ENCODE peak calls at places on chromosome 12, in nine cellular contexts. D, L, X, O, P, R, V, M and S are unnamed samples.

GRCh38 chr12:91139981-91140659 is 28.8 kb upstream of the LUM start:
- DNase-seq in X (no peak), M (no peak), L (peak; percentile 91), R (no peak), D (no peak), O (no peak), V (no peak), P (no peak), S (no peak)

GRCh38 chr12:70553391-70553859 is 83.8 kb downstream of the PTPRB start:
- DNase-seq in D (no peak), R (no peak), O (no peak), L (peak; percentile 74), P (no peak), M (no peak), V (peak; percentile 43), X (no peak), S (no peak)

GRCh38 chr12:13940466-13940865 is 40.9 kb downstream of the GRIN2B start:
- DNase-seq in M (no peak), L (no peak), R (no peak), X (no peak), P (no peak), D (no peak), O (no peak), V (no peak), S (no peak)

GRCh38 chr12:95168746-95169145 is 48.5 kb downstream of the FGD6 start:
- DNase-seq in D (no peak), O (no peak), P (no peak), R (no peak), X (no peak), V (no peak), M (no peak), L (no peak), S (no peak)

GRCh38 chr12:89347325-89347829 is 4.9 kb downstream of the DUSP6 start:
- DNase-seq in R (no peak), M (no peak), V (no peak), D (no peak), L (peak; percentile 22), O (no peak), X (no peak), P (no peak), S (no peak)

GRCh38 chr12:49201595-49202295 is 12.9 kb upstream of the TUBA1A start:
- DNase-seq in R (no peak), P (no peak), D (no peak), M (no peak), L (peak; percentile 90), V (peak; percentile 31), O (no peak), X (peak; percentile 67), S (no peak)

GRCh38 chr12:89448951-89449371 is 75.6 kb downstream of the GALNT4 start:
- DNase-seq in L (no peak), M (no peak), V (no peak), R (no peak), O (no peak), X (no peak), D (no peak), P (no peak), S (no peak)

GRCh38 chr12:124980098-124980892 is 8.6 kb downstream of the DHX37 start:
- DNase-seq in R (no peak), V (no peak), O (no peak), X (no peak), D (no peak), L (no peak), P (no peak), M (no peak), S (no peak)

GRCh38 chr12:124551268-124552144 is 15.9 kb downstream of the NCOR2 start:
- DNase-seq in X (no peak), O (no peak), M (no peak), P (peak; percentile 93), L (no peak), V (peak; percentile 62), R (peak; percentile 37), D (no peak), S (no peak)

GRCh38 chr12:106131671-106132070 is 7.1 kb downstream of the NUAK1 start:
- DNase-seq in O (no peak), R (no peak), D (no peak), V (no peak), M (no peak), P (no peak), L (peak; percentile 52), X (no peak), S (no peak)

GRCh38 chr12:80821513-80822000 is 104.8 kb downstream of the MYF5 start:
- DNase-seq in V (no peak), X (peak; percentile 12), R (no peak), D (no peak), P (no peak), M (no peak), O (no peak), L (no peak), S (no peak)

GRCh38 chr12:79645235-79645630 is 45.5 kb downstream of the PAWR start:
- DNase-seq in P (no peak), X (no peak), R (no peak), L (no peak), D (no peak), V (no peak), O (no peak), M (no peak), S (no peak)

GRCh38 chr12:3600039-3600720 is 109.2 kb downstream of the PRMT8 start:
- DNase-seq in V (no peak), O (no peak), M (no peak), D (no peak), L (no peak), X (no peak), P (peak; percentile 31), R (no peak), S (no peak)

GRCh38 chr12:9051156-9051545 is 61.8 kb downstream of the KLRG1 start:
- DNase-seq in P (no peak), X (no peak), V (no peak), R (no peak), M (no peak), D (no peak), L (no peak), O (no peak), S (no peak)

GRCh38 chr12:124457287-124458219 is 109.9 kb downstream of the NCOR2 start:
- DNase-seq in M (peak; percentile 43), O (peak; percentile 68), D (peak; percentile 55), V (peak; percentile 86), L (peak; percentile 69), P (peak; percentile 94), R (peak; percentile 64), X (no peak), S (peak; percentile 68)

GRCh38 chr12:89324437-89324836 is 27.9 kb downstream of the DUSP6 start:
- DNase-seq in R (no peak), M (no peak), D (no peak), V (no peak), L (no peak), X (no peak), O (no peak), P (no peak), S (no peak)

GRCh38 chr12:28622416-28622815 is 432.2 kb downstream of the CCDC91 start:
- DNase-seq in X (no peak), D (no peak), L (peak; percentile 42), M (no peak), R (no peak), O (no peak), P (no peak), V (no peak), S (no peak)

GRCh38 chr12:49131973-49132461 is 822 bp upstream of the TUBA1B start:
- DNase-seq in X (no peak), L (peak; percentile 58), D (no peak), M (no peak), P (no peak), R (no peak), V (no peak), O (no peak), S (no peak)

GRCh38 chr12:89709994-89710872 is 1.6 kb upstream of the ATP2B1 start:
- DNase-seq in M (no peak), P (peak; percentile 93), V (peak; percentile 73), D (peak; percentile 28), X (peak; percentile 52), L (peak; percentile 67), O (no peak), R (peak; percentile 71), S (peak; percentile 57)

GRCh38 chr12:5097786-5098185 is 54.1 kb downstream of the KCNA5 start:
- DNase-seq in O (no peak), L (no peak), R (no peak), P (no peak), D (no peak), V (no peak), X (no peak), M (no peak), S (no peak)

GRCh38 chr12:24881724-24882371 is 67.1 kb downstream of the BCAT1 start:
- DNase-seq in V (no peak), L (no peak), M (no peak), X (no peak), P (no peak), R (no peak), O (no peak), D (no peak), S (no peak)

GRCh38 chr12:126685636-126686035 is 1581.3 kb upstream of the TMEM132C start:
- DNase-seq in M (no peak), L (no peak), R (no peak), V (no peak), O (no peak), D (no peak), X (no peak), P (no peak), S (no peak)

GRCh38 chr12:99455350-99456037 is 192.1 kb upstream of the GARIN6 start:
- DNase-seq in R (no peak), M (no peak), X (no peak), L (peak; percentile 8), O (no peak), V (no peak), P (peak; percentile 80), D (no peak), S (no peak)

GRCh38 chr12:45312012-45312411 is 96.1 kb downstream of the ANO6 start:
- DNase-seq in P (no peak), D (no peak), X (peak; percentile 57), R (no peak), L (no peak), V (no peak), O (no peak), M (no peak), S (no peak)

GRCh38 chr12:109612975-109613502 is 39.4 kb downstream of the MVK start:
- DNase-seq in V (no peak), M (no peak), L (peak; percentile 21), R (no peak), X (no peak), O (no peak), D (no peak), P (no peak), S (peak; percentile 17)

GRCh38 chr12:96422192-96422591 is 22.0 kb upstream of the CDK17 start:
- DNase-seq in D (no peak), V (no peak), L (peak; percentile 62), X (no peak), M (no peak), O (no peak), P (no peak), R (no peak), S (no peak)

GRCh38 chr12:111753144-111753881 is 13.4 kb upstream of the ALDH2 start:
- DNase-seq in V (peak; percentile 77), P (peak; percentile 86), L (peak; percentile 82), O (no peak), M (no peak), D (no peak), R (peak; percentile 37), X (peak; percentile 86), S (peak; percentile 61)

GRCh38 chr12:19322376-19322775 is 116.9 kb upstream of the AEBP2 start:
- DNase-seq in D (no peak), M (no peak), R (no peak), P (no peak), L (no peak), V (no peak), O (no peak), X (no peak), S (no peak)